ENCODE peak calls at places on chromosome 22, in eight cellular contexts. R is K562, D is fibroblast of lung, Q is HCT116, A is H1, N is neural progenitor cell, W is PC-3, J is hepatocyte. K is an unnamed sample.

GRCh38 chr22:32205974-32206773 is 1.3 kb upstream of the RFPL2 start:
- DNase-seq in R (no peak), Q (no peak), J (no peak), D (no peak), A (no peak), W (no peak), N (peak), K (no peak)

GRCh38 chr22:31647516-31647915 is 14.5 kb downstream of the PISD start:
- DNase-seq in Q (no peak), D (peak), J (no peak), R (no peak), W (no peak), A (no peak), N (no peak), K (no peak)

GRCh38 chr22:41367680-41368542 is 13.8 kb upstream of the TEF start:
- DNase-seq in D (no peak), W (no peak), N (peak), Q (no peak), J (peak), A (no peak), R (no peak), K (no peak)

GRCh38 chr22:29780781-29781676 is 13.9 kb downstream of the UQCR10 start:
- DNase-seq in N (no peak), Q (no peak), A (no peak), J (no peak), D (peak), R (peak), W (peak), K (no peak)

GRCh38 chr22:35037089-35037488 is 28.9 kb upstream of the ISX start:
- DNase-seq in A (no peak), Q (no peak), J (no peak), R (peak), W (peak), D (no peak), N (peak), K (no peak)

GRCh38 chr22:28903080-28903479 is 19.7 kb downstream of the ZNRF3 start:
- DNase-seq in J (no peak), A (no peak), Q (no peak), W (no peak), R (no peak), D (peak), N (no peak), K (no peak)

GRCh38 chr22:49365191-49365837 is 462.4 kb downstream of the BRD1 start:
- DNase-seq in R (no peak), A (no peak), N (no peak), W (no peak), J (no peak), Q (no peak), D (no peak), K (no peak)

GRCh38 chr22:33382427-33382826 is 324.2 kb upstream of the SYN3 start:
- DNase-seq in A (no peak), D (no peak), W (no peak), Q (no peak), R (no peak), N (no peak), J (no peak), K (no peak)

GRCh38 chr22:29251981-29252978 is 15.5 kb downstream of the RHBDD3 start:
- DNase-seq in W (no peak), N (no peak), D (no peak), R (no peak), Q (no peak), J (no peak), A (no peak), K (no peak)

GRCh38 chr22:31881867-31882266 is 62.5 kb upstream of the YWHAH start:
- DNase-seq in R (no peak), N (no peak), Q (no peak), W (no peak), D (no peak), A (no peak), J (peak), K (no peak)

GRCh38 chr22:48098243-48098935 is 1335.9 kb downstream of the TBC1D22A start:
- DNase-seq in Q (no peak), N (no peak), R (no peak), J (no peak), D (no peak), W (no peak), A (no peak), K (no peak)

GRCh38 chr22:23250424-23251363 is 70.4 kb downstream of the BCR start:
- DNase-seq in D (no peak), R (peak), J (no peak), N (no peak), W (no peak), A (no peak), Q (no peak), K (no peak)

GRCh38 chr22:41659941-41660340 is 28.7 kb downstream of the SNU13 start:
- DNase-seq in N (no peak), R (no peak), W (no peak), Q (no peak), J (no peak), A (no peak), D (no peak), K (no peak)

GRCh38 chr22:32309585-32310251 is 47.9 kb upstream of the RFPL3 start:
- DNase-seq in D (no peak), Q (no peak), J (no peak), N (no peak), A (no peak), R (peak), W (no peak), K (no peak)

GRCh38 chr22:28032896-28033295 is 113.8 kb upstream of the PITPNB start:
- DNase-seq in N (no peak), D (no peak), J (no peak), Q (no peak), A (no peak), W (no peak), R (no peak), K (no peak)

DNA sequence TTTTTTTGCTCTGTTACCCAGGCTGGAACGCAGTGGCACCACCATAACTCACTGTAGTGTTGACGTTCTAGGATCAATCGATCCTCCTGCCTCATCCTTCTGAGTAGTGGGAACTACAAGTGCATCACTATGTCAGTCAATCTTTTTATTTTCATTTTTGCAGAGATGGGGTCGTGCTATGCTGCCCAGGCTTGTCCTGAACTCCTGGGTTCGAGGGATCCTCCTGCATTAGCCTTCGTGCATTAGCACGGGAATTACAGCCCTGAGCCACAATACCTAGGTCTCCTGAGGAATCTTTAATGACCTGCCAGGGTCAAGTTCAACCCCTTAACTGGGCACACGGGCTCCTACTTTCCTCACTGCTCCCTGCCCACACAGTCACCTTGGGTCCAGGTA is 4.4 kb downstream of the APOL3 start:
- DNase-seq in A (no peak), D (no peak), R (no peak), J (no peak), W (no peak), Q (no peak), N (no peak), K (no peak)
- H2AFZ ChIP-seq in A (peak), D (peak), R (peak), J (no peak), W (peak), Q (no peak), N (no peak), K (peak)

GRCh38 chr22:22076361-22076760 is 93.8 kb upstream of the TOP3B start:
- DNase-seq in J (no peak), D (no peak), Q (no peak), R (no peak), W (no peak), N (no peak), A (no peak), K (no peak)
- H3K4me2 ChIP-seq in J (no peak), D (no peak), Q (no peak), R (no peak), W (no peak), N (no peak), A (no peak), K (no peak)

GRCh38 chr22:25282346-25282670 is 62.9 kb downstream of the CRYBB2 start:
- DNase-seq in N (no peak), D (no peak), R (no peak), W (no peak), A (no peak), J (no peak), Q (no peak), K (no peak)
- TF ChIP-seq EZH2 in N (no peak), D (peak), R (no peak), W (no peak), A (no peak), J (no peak), Q (no peak), K (peak)

GRCh38 chr22:17104336-17104935 is 16.7 kb downstream of the TMEM121B start:
- DNase-seq in A (no peak), D (no peak), J (no peak), R (no peak), W (no peak), Q (no peak), N (no peak), K (no peak)

GRCh38 chr22:17106161-17106784 is 14.9 kb downstream of the TMEM121B start:
- DNase-seq in J (no peak), R (no peak), Q (no peak), D (no peak), A (no peak), W (no peak), N (peak), K (no peak)

GRCh38 chr22:17107547-17107810 is 13.7 kb downstream of the TMEM121B start:
- DNase-seq in R (no peak), D (no peak), Q (no peak), J (no peak), A (no peak), N (no peak), W (no peak), K (no peak)

GRCh38 chr22:17106785-17107546 is 14.2 kb downstream of the TMEM121B start:
- DNase-seq in Q (no peak), D (no peak), J (no peak), A (no peak), W (no peak), N (peak), R (no peak), K (no peak)

GRCh38 chr22:17105143-17106129 is 15.7 kb downstream of the TMEM121B start:
- DNase-seq in N (no peak), D (no peak), Q (no peak), A (no peak), R (no peak), J (no peak), W (no peak), K (no peak)
- H2AFZ ChIP-seq in N (no peak), D (no peak), Q (no peak), A (no peak), R (no peak), J (no peak), W (no peak), K (no peak)

DNA sequence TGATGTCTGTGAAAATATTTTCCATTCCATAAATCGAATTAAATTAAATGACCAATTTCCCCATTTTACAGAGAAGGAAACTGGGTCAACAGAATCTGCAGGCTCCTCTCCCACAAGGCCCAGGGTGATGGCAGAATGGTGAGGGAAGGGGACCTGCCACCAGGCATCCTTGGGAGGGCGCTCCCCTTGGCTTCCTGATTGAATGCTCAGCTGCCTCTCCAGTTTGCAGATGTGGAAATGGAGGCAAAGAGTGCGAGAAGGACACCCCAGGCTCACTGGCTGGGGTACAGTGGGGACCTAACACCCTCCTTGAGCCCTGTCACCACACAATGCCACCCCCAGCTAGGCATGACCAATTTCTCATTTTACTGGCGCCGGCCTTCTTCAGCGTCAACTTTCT is 28.5 kb upstream of the CSNK1E start:
- DNase-seq in Q (no peak), J (no peak), A (no peak), R (no peak), D (no peak), W (no peak), N (no peak), K (no peak)
- H3K4me2 ChIP-seq in Q (no peak), J (no peak), A (no peak), R (no peak), D (no peak), W (no peak), N (no peak), K (no peak)

GRCh38 chr22:42720263-42721044 is at the start of gene A4GALT:
- DNase-seq in D (no peak), W (no peak), R (peak), A (no peak), Q (no peak), N (peak), J (peak), K (no peak)
- TF ChIP-seq EZH2 in D (peak), W (no peak), R (no peak), A (no peak), Q (no peak), N (no peak), J (no peak), K (peak)

GRCh38 chr22:20268289-20268349 is at the start of gene RTN4R:
- DNase-seq in D (no peak), J (no peak), R (no peak), W (no peak), A (no peak), N (no peak), Q (no peak), K (no peak)
- H2AFZ ChIP-seq in D (no peak), J (peak), R (peak), W (peak), A (no peak), N (peak), Q (no peak), K (peak)

K was measured in keratinocyte.